ENCODE peak calls at places on chromosome 11, in four cellular contexts. One of them, this sample, is unnamed.

GRCh38 chr11:126024143-126024542 is 38.5 kb downstream of the CDON start:
- DNase-seq in right lobe of liver: no peak
- DNase-seq in fibroblast of pulmonary artery: no peak
- DNase-seq in heart right ventricle: no peak
- DNase-seq in this sample: no peak

GRCh38 chr11:17483505-17483904 is 6.9 kb upstream of the ABCC8 start:
- DNase-seq in right lobe of liver: no peak
- DNase-seq in fibroblast of pulmonary artery: no peak
- DNase-seq in heart right ventricle: no peak
- DNase-seq in this sample: no peak

GRCh38 chr11:102276302-102277182 is 40.7 kb upstream of the BIRC3 start:
- DNase-seq in right lobe of liver: no peak
- DNase-seq in fibroblast of pulmonary artery: peak; percentile 37
- DNase-seq in heart right ventricle: no peak
- DNase-seq in this sample: peak; percentile 66

GRCh38 chr11:34682822-34683221 is 61.9 kb downstream of the EHF start:
- DNase-seq in right lobe of liver: no peak
- DNase-seq in fibroblast of pulmonary artery: peak; percentile 13
- DNase-seq in heart right ventricle: no peak
- DNase-seq in this sample: peak; percentile 24

GRCh38 chr11:119771210-119771770 is 42.3 kb upstream of the NECTIN1 start:
- DNase-seq in right lobe of liver: no peak
- DNase-seq in fibroblast of pulmonary artery: no peak
- DNase-seq in heart right ventricle: no peak
- DNase-seq in this sample: no peak

GRCh38 chr11:34637303-34637702 is 16.4 kb downstream of the EHF start:
- DNase-seq in right lobe of liver: no peak
- DNase-seq in fibroblast of pulmonary artery: no peak
- DNase-seq in heart right ventricle: peak; percentile 21
- DNase-seq in this sample: no peak

GRCh38 chr11:85723088-85723487 is 37.1 kb upstream of the CCDC89 start:
- DNase-seq in right lobe of liver: no peak
- DNase-seq in fibroblast of pulmonary artery: no peak
- DNase-seq in heart right ventricle: no peak
- DNase-seq in this sample: no peak

GRCh38 chr11:108635106-108635505 is 29.8 kb upstream of the DDX10 start:
- DNase-seq in right lobe of liver: no peak
- DNase-seq in fibroblast of pulmonary artery: no peak
- DNase-seq in heart right ventricle: no peak
- DNase-seq in this sample: peak; percentile 75

GRCh38 chr11:119888119-119888518 is 159.1 kb upstream of the NECTIN1 start:
- DNase-seq in right lobe of liver: no peak
- DNase-seq in fibroblast of pulmonary artery: no peak
- DNase-seq in heart right ventricle: no peak
- DNase-seq in this sample: peak; percentile 3

GRCh38 chr11:70443043-70444030 is 45.0 kb downstream of the CTTN start:
- DNase-seq in right lobe of liver: no peak
- DNase-seq in fibroblast of pulmonary artery: no peak
- DNase-seq in heart right ventricle: no peak
- DNase-seq in this sample: no peak

GRCh38 chr11:82900277-82901164 is at the start of gene PRCP:
- DNase-seq in right lobe of liver: peak; percentile 97
- DNase-seq in fibroblast of pulmonary artery: peak; percentile 90
- DNase-seq in heart right ventricle: peak; percentile 93
- DNase-seq in this sample: peak; percentile 87

GRCh38 chr11:78806214-78807004 is 231.7 kb upstream of the NARS2 start:
- DNase-seq in right lobe of liver: no peak
- DNase-seq in fibroblast of pulmonary artery: peak; percentile 20
- DNase-seq in heart right ventricle: no peak
- DNase-seq in this sample: peak; percentile 28

GRCh38 chr11:62130498-62131464 is 7.0 kb downstream of the INCENP start:
- DNase-seq in right lobe of liver: peak; percentile 23
- DNase-seq in fibroblast of pulmonary artery: no peak
- DNase-seq in heart right ventricle: no peak
- DNase-seq in this sample: no peak

GRCh38 chr11:32297629-32298028 is 137.7 kb downstream of the WT1 start:
- DNase-seq in right lobe of liver: no peak
- DNase-seq in fibroblast of pulmonary artery: peak; percentile 70
- DNase-seq in heart right ventricle: no peak
- DNase-seq in this sample: peak; percentile 61

GRCh38 chr11:72541224-72541974 is 107.1 kb upstream of the CLPB start:
- DNase-seq in right lobe of liver: no peak
- DNase-seq in fibroblast of pulmonary artery: no peak
- DNase-seq in heart right ventricle: no peak
- DNase-seq in this sample: no peak

GRCh38 chr11:110296226-110297081 is at the start of gene RDX:
- DNase-seq in right lobe of liver: peak; percentile 84
- DNase-seq in fibroblast of pulmonary artery: peak; percentile 69
- DNase-seq in heart right ventricle: peak; percentile 82
- DNase-seq in this sample: peak; percentile 76

GRCh38 chr11:67178878-67179277 is 59.8 kb downstream of the KDM2A start:
- DNase-seq in right lobe of liver: no peak
- DNase-seq in fibroblast of pulmonary artery: peak; percentile 30
- DNase-seq in heart right ventricle: no peak
- DNase-seq in this sample: peak; percentile 33

GRCh38 chr11:58505849-58506248 is 2.1 kb downstream of the OR5B21 start:
- DNase-seq in right lobe of liver: no peak
- DNase-seq in fibroblast of pulmonary artery: no peak
- DNase-seq in heart right ventricle: no peak
- DNase-seq in this sample: no peak

GRCh38 chr11:6623391-6624363 is 4.5 kb upstream of the TPP1 start:
- DNase-seq in right lobe of liver: no peak
- DNase-seq in fibroblast of pulmonary artery: no peak
- DNase-seq in heart right ventricle: no peak
- DNase-seq in this sample: no peak

GRCh38 chr11:76152741-76153608 is 53.3 kb downstream of the WNT11 start:
- DNase-seq in right lobe of liver: peak; percentile 33
- DNase-seq in fibroblast of pulmonary artery: no peak
- DNase-seq in heart right ventricle: no peak
- DNase-seq in this sample: no peak

GRCh38 chr11:61978703-61979661 is 11.5 kb upstream of the FTH1 start:
- DNase-seq in right lobe of liver: peak; percentile 46
- DNase-seq in fibroblast of pulmonary artery: peak; percentile 91
- DNase-seq in heart right ventricle: no peak
- DNase-seq in this sample: peak; percentile 70

GRCh38 chr11:9153651-9154050 is 62.3 kb upstream of the SCUBE2 start:
- DNase-seq in right lobe of liver: no peak
- DNase-seq in fibroblast of pulmonary artery: no peak
- DNase-seq in heart right ventricle: no peak
- DNase-seq in this sample: no peak

GRCh38 chr11:121455115-121455514 is 2.3 kb upstream of the SORL1-AS1 start:
- DNase-seq in right lobe of liver: no peak
- DNase-seq in fibroblast of pulmonary artery: no peak
- DNase-seq in heart right ventricle: no peak
- DNase-seq in this sample: no peak

GRCh38 chr11:116871248-116871647 is 33.8 kb upstream of the APOA1 start:
- DNase-seq in right lobe of liver: no peak
- DNase-seq in fibroblast of pulmonary artery: peak; percentile 72
- DNase-seq in heart right ventricle: no peak
- DNase-seq in this sample: peak; percentile 96

GRCh38 chr11:2432628-2433071 is 11.7 kb downstream of the TRPM5 start:
- DNase-seq in right lobe of liver: no peak
- DNase-seq in fibroblast of pulmonary artery: no peak
- DNase-seq in heart right ventricle: peak; percentile 5
- DNase-seq in this sample: no peak

GRCh38 chr11:73597340-73597955 is 464 bp downstream of the FAM168A start:
- DNase-seq in right lobe of liver: no peak
- DNase-seq in fibroblast of pulmonary artery: no peak
- DNase-seq in heart right ventricle: no peak
- DNase-seq in this sample: no peak
- TF ChIP-seq CTCF in right lobe of liver: no peak
- TF ChIP-seq CTCF in fibroblast of pulmonary artery: no peak
- TF ChIP-seq CTCF in heart right ventricle: no peak
- TF ChIP-seq CTCF in this sample: no peak

GRCh38 chr11:27910186-27910941 is 197.6 kb downstream of the KIF18A start:
- DNase-seq in right lobe of liver: no peak
- DNase-seq in fibroblast of pulmonary artery: peak; percentile 35
- DNase-seq in heart right ventricle: no peak
- DNase-seq in this sample: peak; percentile 61

GRCh38 chr11:27902981-27903624 is 202.8 kb upstream of the BDNF start:
- DNase-seq in right lobe of liver: no peak
- DNase-seq in fibroblast of pulmonary artery: peak; percentile 18
- DNase-seq in heart right ventricle: no peak
- DNase-seq in this sample: peak; percentile 78

GRCh38 chr11:27907534-27907933 is 200.4 kb downstream of the KIF18A start:
- DNase-seq in right lobe of liver: no peak
- DNase-seq in fibroblast of pulmonary artery: no peak
- DNase-seq in heart right ventricle: no peak
- DNase-seq in this sample: no peak

GRCh38 chr11:27909386-27909785 is 198.6 kb downstream of the KIF18A start:
- DNase-seq in right lobe of liver: no peak
- DNase-seq in fibroblast of pulmonary artery: no peak
- DNase-seq in heart right ventricle: no peak
- DNase-seq in this sample: no peak

DNA sequence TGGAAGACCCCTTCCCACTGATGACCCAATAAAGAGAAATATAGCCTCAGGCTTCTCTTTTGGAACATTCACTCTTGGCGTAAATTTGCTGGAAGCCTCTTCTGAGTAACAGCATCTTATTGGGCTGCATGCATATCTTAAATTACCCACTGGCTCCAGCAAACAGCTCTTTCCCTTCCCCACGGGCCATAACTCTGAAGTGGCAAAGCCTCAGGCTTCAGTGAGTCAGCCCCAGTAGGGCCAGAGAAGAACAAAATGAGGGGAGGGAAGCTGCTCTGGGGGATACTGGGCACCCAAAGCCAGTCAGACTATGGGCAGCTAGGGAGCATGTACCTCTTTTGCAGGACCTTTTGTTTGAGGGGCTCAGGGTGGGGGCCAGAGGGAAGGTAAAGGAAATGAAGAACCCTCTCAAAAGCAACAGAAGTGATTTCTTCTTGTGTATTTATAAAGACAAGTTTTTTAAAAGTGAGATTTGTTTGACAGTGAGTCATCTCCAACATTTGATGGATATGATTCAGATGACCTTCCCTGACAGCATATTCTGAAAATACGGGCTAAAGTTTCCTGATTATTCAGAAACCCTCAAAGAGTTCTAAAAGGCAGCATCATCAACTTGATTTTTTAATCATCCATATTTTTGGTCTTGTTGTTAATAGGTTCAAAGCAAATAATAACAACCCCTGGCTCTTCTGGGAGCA is 203.4 kb downstream of the KIF18A start:
- DNase-seq in right lobe of liver: no peak
- DNase-seq in fibroblast of pulmonary artery: no peak
- DNase-seq in heart right ventricle: no peak
- DNase-seq in this sample: peak; percentile 65
- H3K4me3 ChIP-seq in right lobe of liver: no peak overlapping the region
- H3K4me3 ChIP-seq in fibroblast of pulmonary artery: no peak overlapping the region
- H3K4me3 ChIP-seq in heart right ventricle: no peak overlapping the region
- H3K4me3 ChIP-seq in this sample: no peak overlapping the region

GRCh38 chr11:93524868-93525267 is 18.3 kb downstream of the SMCO4 start:
- DNase-seq in right lobe of liver: no peak
- DNase-seq in fibroblast of pulmonary artery: no peak
- DNase-seq in heart right ventricle: no peak
- DNase-seq in this sample: no peak
- TF ChIP-seq CTCF in right lobe of liver: no peak
- TF ChIP-seq CTCF in fibroblast of pulmonary artery: no peak
- TF ChIP-seq CTCF in heart right ventricle: no peak
- TF ChIP-seq CTCF in this sample: no peak

DNA sequence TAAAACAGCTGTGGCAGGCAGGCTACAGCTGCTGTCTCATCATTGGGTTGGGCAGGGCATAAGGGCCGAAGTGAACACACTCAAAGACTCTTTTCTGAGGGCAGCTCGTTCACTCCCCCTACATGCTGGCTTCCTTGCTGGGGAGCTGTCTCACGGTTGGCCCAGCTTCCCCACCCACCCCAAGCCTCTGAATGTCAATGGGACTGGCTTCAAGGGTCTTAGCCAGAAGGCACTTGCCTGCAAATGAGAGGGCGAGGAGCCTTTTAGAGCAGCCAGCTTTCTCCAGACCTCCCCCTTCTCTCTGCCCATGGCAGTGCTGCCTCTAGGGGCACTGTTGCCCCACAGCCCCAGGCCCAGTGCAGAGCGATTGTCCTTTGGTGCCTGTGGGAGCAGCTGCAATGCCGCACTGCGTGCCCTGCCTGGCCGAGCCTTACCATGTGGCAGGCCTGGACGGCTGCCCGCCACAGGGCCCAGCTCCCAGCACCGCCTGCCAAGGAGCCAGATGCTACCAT is 94.7 kb upstream of the RASSF10 start:
- DNase-seq in right lobe of liver: no peak
- DNase-seq in fibroblast of pulmonary artery: peak; percentile 28
- DNase-seq in heart right ventricle: peak; percentile 75
- DNase-seq in this sample: peak; percentile 90
- H3K4me3 ChIP-seq in right lobe of liver: no peak overlapping the region
- H3K4me3 ChIP-seq in fibroblast of pulmonary artery: no peak overlapping the region
- H3K4me3 ChIP-seq in heart right ventricle: no peak overlapping the region
- H3K4me3 ChIP-seq in this sample: no peak overlapping the region

DNA sequence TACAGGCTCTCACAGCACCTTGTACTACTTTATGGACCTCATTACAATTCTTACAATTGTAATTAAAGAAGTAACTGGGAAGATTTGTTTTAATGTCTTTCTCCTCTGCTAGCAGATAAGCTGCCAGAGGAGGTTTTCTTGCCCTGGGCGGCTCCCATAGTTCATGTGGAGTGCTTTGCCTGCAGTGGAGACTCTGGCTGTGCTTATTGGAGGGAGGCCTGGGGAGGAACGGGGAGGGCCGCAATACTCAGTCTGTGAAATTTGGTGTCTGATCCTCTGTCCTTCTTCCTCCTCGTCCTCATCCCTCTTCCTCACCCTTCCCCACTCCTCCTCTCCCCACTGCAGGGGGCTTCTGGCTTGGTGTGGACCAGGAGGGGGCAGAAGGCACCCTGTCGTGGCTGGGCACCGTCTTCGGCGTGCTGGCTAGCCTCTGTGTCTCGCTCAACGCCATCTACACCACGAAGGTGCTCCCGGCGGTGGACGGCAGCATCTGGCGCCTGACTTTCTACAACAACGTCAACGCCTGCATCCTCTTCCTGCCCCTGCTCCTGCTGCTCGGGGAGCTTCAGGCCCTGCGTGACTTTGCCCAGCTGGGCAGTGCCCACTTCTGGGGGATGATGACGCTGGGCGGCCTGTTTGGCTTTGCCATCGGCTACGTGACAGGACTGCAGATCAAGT is 5.6 kb downstream of the SLC35C1 start:
- DNase-seq in right lobe of liver: no peak
- DNase-seq in fibroblast of pulmonary artery: no peak
- DNase-seq in heart right ventricle: no peak
- DNase-seq in this sample: no peak
- TF ChIP-seq CTCF in right lobe of liver: no peak
- TF ChIP-seq CTCF in fibroblast of pulmonary artery: no peak
- TF ChIP-seq CTCF in heart right ventricle: no peak
- TF ChIP-seq CTCF in this sample: no peak

GRCh38 chr11:65915821-65916251 is 3.0 kb downstream of the C11orf68 start:
- DNase-seq in right lobe of liver: no peak
- DNase-seq in fibroblast of pulmonary artery: peak; percentile 96
- DNase-seq in heart right ventricle: peak; percentile 70
- DNase-seq in this sample: peak; percentile 98
- H3K4me3 ChIP-seq in right lobe of liver: no peak overlapping the region
- H3K4me3 ChIP-seq in fibroblast of pulmonary artery: peak overlapping the region; percentile 27
- H3K4me3 ChIP-seq in heart right ventricle: peak overlapping the region; percentile 29
- H3K4me3 ChIP-seq in this sample: peak overlapping the region; percentile 93

GRCh38 chr11:40425168-40425567 is 1034.3 kb downstream of the LRRC4C start:
- DNase-seq in right lobe of liver: no peak
- DNase-seq in fibroblast of pulmonary artery: no peak
- DNase-seq in heart right ventricle: no peak
- DNase-seq in this sample: no peak
- TF ChIP-seq CTCF in right lobe of liver: no peak
- TF ChIP-seq CTCF in fibroblast of pulmonary artery: no peak
- TF ChIP-seq CTCF in heart right ventricle: no peak
- TF ChIP-seq CTCF in this sample: no peak

This sample was measured in AG10803.